ENCODE peak calls at places on chromosomes 2 and 18, in six cellular contexts. O is osteoblast, T is OCI-LY7, G is PC-3, L is endothelial cell of umbilical vein, U is mesendoderm. C is an unnamed sample.

GRCh38 chr2:133053541-133053940 is 383.5 kb upstream of the LYPD1 start:
- DNase-seq in G (no peak), T (no peak), L (no peak), U (no peak), O (peak), C (no peak)

GRCh38 chr2:120598416-120598815 is 137.3 kb upstream of the GLI2 start:
- DNase-seq in G (no peak), L (no peak), O (peak), U (no peak), T (no peak), C (no peak)

GRCh38 chr2:55296393-55296792 is 27.4 kb upstream of the MTIF2 start:
- DNase-seq in U (no peak), O (no peak), L (no peak), T (no peak), G (no peak), C (no peak)

GRCh38 chr2:62653582-62654422 is 51.7 kb upstream of the EHBP1 start:
- DNase-seq in U (no peak), G (no peak), O (peak), T (no peak), L (no peak), C (no peak)

GRCh38 chr2:240759454-240759853 is 60.6 kb downstream of the KIF1A start:
- DNase-seq in U (no peak), O (no peak), L (no peak), G (no peak), T (no peak), C (no peak)

GRCh38 chr2:120052597-120052996 is 39.7 kb downstream of the EPB41L5 start:
- DNase-seq in L (no peak), T (no peak), G (no peak), O (no peak), U (peak), C (no peak)

GRCh38 chr2:206955253-206955652 is 15.9 kb downstream of the CPO start:
- DNase-seq in T (no peak), U (peak), O (no peak), L (no peak), G (no peak), C (no peak)

GRCh38 chr2:8049111-8049720 is 632.6 kb upstream of the ID2 start:
- DNase-seq in U (no peak), G (no peak), O (peak), L (no peak), T (no peak), C (no peak)

GRCh38 chr2:66700181-66700686 is 265.3 kb downstream of the MEIS1 start:
- DNase-seq in O (no peak), L (no peak), T (no peak), U (peak), G (peak), C (no peak)

GRCh38 chr2:30502310-30502709 is 55.3 kb downstream of the LCLAT1 start:
- DNase-seq in G (no peak), T (no peak), U (no peak), O (no peak), L (no peak), C (no peak)

GRCh38 chr2:168203762-168204693 is 43.4 kb downstream of the STK39 start:
- DNase-seq in G (no peak), U (peak), T (no peak), L (no peak), O (no peak), C (peak)

GRCh38 chr2:169452080-169452479 is 27.2 kb upstream of the BBS5 start:
- DNase-seq in T (peak), L (peak), G (peak), U (peak), O (no peak), C (no peak)

GRCh38 chr2:119393971-119394748 is 27.4 kb downstream of the DBI start:
- DNase-seq in T (no peak), U (no peak), O (no peak), L (no peak), G (no peak), C (no peak)

GRCh38 chr2:236179653-236180500 is 11.7 kb upstream of the GBX2 start:
- DNase-seq in T (no peak), G (peak), L (peak), U (peak), O (peak), C (no peak)

GRCh38 chr2:145007673-145008263 is 487.8 kb upstream of the ZEB2 start:
- DNase-seq in U (no peak), T (no peak), G (peak), L (peak), O (peak), C (no peak)

GRCh38 chr2:232873909-232874641 is 4.0 kb downstream of the SNORC start:
- DNase-seq in L (no peak), O (peak), U (no peak), G (no peak), T (no peak), C (no peak)

GRCh38 chr2:60460577-60461420 is 92.7 kb downstream of the BCL11A start:
- DNase-seq in G (no peak), O (no peak), U (no peak), T (no peak), L (no peak), C (no peak)

GRCh38 chr2:16798472-16798871 is 132.8 kb upstream of the CYRIA start:
- DNase-seq in T (no peak), L (no peak), G (no peak), U (no peak), O (no peak), C (no peak)

GRCh38 chr2:27370816-27371620 is 602 bp downstream of the SNX17 start:
- DNase-seq in G (peak), O (peak), U (peak), L (peak), T (peak), C (no peak)

GRCh38 chr2:215506604-215506990 is 70.7 kb upstream of the FN1 start:
- DNase-seq in G (no peak), L (no peak), T (no peak), O (no peak), U (no peak), C (no peak)

GRCh38 chr2:139825726-139826125 is 1045.5 kb upstream of the NXPH2 start:
- DNase-seq in G (peak), U (no peak), L (no peak), T (no peak), O (no peak), C (no peak)

GRCh38 chr2:203759692-203760365 is 53.4 kb downstream of the CD28 start:
- DNase-seq in O (peak), U (peak), T (no peak), L (peak), G (peak), C (no peak)

GRCh38 chr2:88669371-88670214 is 21.9 kb upstream of the RPIA start:
- DNase-seq in G (peak), O (no peak), T (peak), L (peak), U (peak), C (peak)

GRCh38 chr2:221134718-221135117 is 437.4 kb downstream of the EPHA4 start:
- DNase-seq in G (no peak), T (no peak), U (no peak), L (no peak), O (no peak), C (no peak)

GRCh38 chr2:10161961-10162441 is 39.5 kb downstream of the RRM2 start:
- DNase-seq in U (no peak), L (peak), O (peak), G (no peak), T (no peak), C (no peak)

GRCh38 chr2:157620956-157621355 is 7.7 kb downstream of the ACVR1C start:
- DNase-seq in U (no peak), G (no peak), L (no peak), O (no peak), T (no peak), C (no peak)

GRCh38 chr2:46073540-46074018 is 223.6 kb upstream of the EPAS1 start:
- DNase-seq in T (no peak), O (peak), U (peak), L (peak), G (peak), C (no peak)

GRCh38 chr2:241095594-241096290 is 6.3 kb downstream of the MTERF4 start:
- DNase-seq in G (no peak), U (no peak), O (no peak), T (no peak), L (no peak), C (no peak)

GRCh38 chr18:48661421-48661820 is 122.6 kb downstream of the CTIF start:
- DNase-seq in G (no peak), O (no peak), L (no peak), T (no peak), U (no peak), C (no peak)

GRCh38 chr2:169871994-169872393 is 44.7 kb downstream of the UBR3 start:
- DNase-seq in T (no peak), U (no peak), O (no peak), L (no peak), G (no peak), C (no peak)

GRCh38 chr2:207041753-207042152 is 102.4 kb downstream of the CPO start:
- DNase-seq in U (no peak), O (no peak), T (no peak), G (no peak), L (no peak), C (no peak)

GRCh38 chr2:140504596-140504995 is 1626.2 kb downstream of the LRP1B start:
- DNase-seq in G (no peak), L (no peak), O (no peak), T (no peak), U (no peak), C (no peak)

GRCh38 chr2:216286616-216287231 is 85.6 kb downstream of the MARCHF4 start:
- DNase-seq in U (peak), O (no peak), L (no peak), G (no peak), T (no peak), C (no peak)

GRCh38 chr2:126107883-126108282 is 548.1 kb upstream of the GYPC start:
- DNase-seq in L (no peak), T (no peak), O (no peak), G (no peak), U (no peak), C (no peak)

GRCh38 chr18:66560092-66560491 is 43.8 kb downstream of the CDH19 start:
- DNase-seq in G (peak), T (no peak), L (peak), O (no peak), U (peak), C (no peak)

GRCh38 chr18:66555585-66555984 is 48.3 kb downstream of the CDH19 start:
- DNase-seq in U (no peak), L (no peak), O (no peak), T (no peak), G (no peak), C (no peak)

GRCh38 chr18:66553824-66554223 is 50.1 kb downstream of the CDH19 start:
- DNase-seq in G (peak), O (no peak), L (no peak), U (no peak), T (no peak), C (no peak)

GRCh38 chr18:66558773-66559172 is 45.1 kb downstream of the CDH19 start:
- DNase-seq in O (no peak), G (peak), L (no peak), T (no peak), U (no peak), C (no peak)

GRCh38 chr18:66557091-66557490 is 46.8 kb downstream of the CDH19 start:
- DNase-seq in U (no peak), L (no peak), O (no peak), G (no peak), T (no peak), C (no peak)
- H3K4me2 ChIP-seq in U (no peak), L (no peak), O (no peak), G (no peak), T (no peak), C (no peak)

GRCh38 chr18:55997156-55997561 is 409.2 kb upstream of the TCF4 start:
- DNase-seq in T (no peak), L (no peak), G (no peak), O (peak), U (peak), C (no peak)
- H3K4me2 ChIP-seq in T (no peak), L (no peak), G (no peak), O (peak), U (no peak), C (no peak)

GRCh38 chr2:54212456-54212855 is 43.6 kb downstream of the TSPYL6 start:
- DNase-seq in U (peak), O (peak), G (peak), L (no peak), T (no peak), C (no peak)
- H3K4me2 ChIP-seq in U (no peak), O (peak), G (no peak), L (no peak), T (no peak), C (no peak)

GRCh38 chr2:15155959-15156574 is 405.1 kb downstream of the NBAS start:
- DNase-seq in G (no peak), U (peak), O (no peak), T (peak), L (no peak), C (peak)
- H3K4me2 ChIP-seq in G (no peak), U (no peak), O (no peak), T (no peak), L (no peak), C (no peak)

GRCh38 chr2:13968811-13969210 is 663.7 kb upstream of the LRATD1 start:
- DNase-seq in G (no peak), O (no peak), L (no peak), T (no peak), U (no peak), C (no peak)
- H3K4me2 ChIP-seq in G (peak), O (no peak), L (no peak), T (no peak), U (no peak), C (no peak)

GRCh38 chr2:54052825-54053718 is 62.3 kb upstream of the ACYP2 start:
- DNase-seq in U (peak), T (peak), O (no peak), G (peak), L (no peak), C (no peak)
- H3K4me2 ChIP-seq in U (no peak), T (peak), O (no peak), G (no peak), L (no peak), C (no peak)

C was measured in H9.